ENCODE peak calls at places on chromosomes 1 and 21, in four cellular contexts. R is bronchial epithelial cell, B is NCI-H774, C is epithelial cell of esophagus. V is an unnamed sample.

GRCh38 chr1:175172503-175172902 is 20.1 kb downstream of the KIAA0040 start:
- DNase-seq in R (no peak), B (peak; percentile 75), C (no peak), V (no peak)

GRCh38 chr1:67746299-67746698 is 61.3 kb downstream of the GADD45A start:
- DNase-seq in R (no peak), B (no peak), C (no peak), V (no peak)

GRCh38 chr1:226248091-226248490 is 24.6 kb downstream of the MIXL1 start:
- DNase-seq in R (no peak), B (no peak), C (no peak), V (no peak)

GRCh38 chr1:24047101-24047459 is 64.9 kb downstream of the MYOM3 start:
- DNase-seq in R (peak; percentile 60), B (no peak), C (peak; percentile 63), V (peak; percentile 67)

GRCh38 chr1:115266729-115267421 is 71.2 kb downstream of the NGF start:
- DNase-seq in R (no peak), B (no peak), C (no peak), V (no peak)

GRCh38 chr1:34650090-34650489 is 104.8 kb upstream of the GJB5 start:
- DNase-seq in R (no peak), B (no peak), C (no peak), V (no peak)

GRCh38 chr21:24411429-24411828 is 1195.9 kb downstream of the MRPL39 start:
- DNase-seq in R (no peak), B (no peak), C (no peak), V (no peak)

GRCh38 chr1:28682840-28683239 is 14.3 kb downstream of the GMEB1 start:
- DNase-seq in R (peak; percentile 68), B (no peak), C (peak; percentile 75), V (no peak)

GRCh38 chr1:22753396-22754083 is 42.9 kb downstream of the EPHB2 start:
- DNase-seq in R (no peak), B (no peak), C (no peak), V (no peak)

GRCh38 chr1:207389728-207390464 is 64.2 kb upstream of the CR2 start:
- DNase-seq in R (peak; percentile 99), B (no peak), C (peak; percentile 94), V (peak; percentile 17)

GRCh38 chr1:53546409-53547155 is 87.4 kb downstream of the DMRTB1 start:
- DNase-seq in R (no peak), B (no peak), C (no peak), V (no peak)

GRCh38 chr21:46068516-46069079 is 29.3 kb upstream of the COL6A2 start:
- DNase-seq in R (no peak), B (no peak), C (no peak), V (no peak)

GRCh38 chr1:201226178-201226514 is 35.5 kb downstream of the IGFN1 start:
- DNase-seq in R (no peak), B (no peak), C (no peak), V (no peak)

GRCh38 chr1:41355356-41355755 is 5.9 kb upstream of the FOXO6 start:
- DNase-seq in R (no peak), B (no peak), C (no peak), V (no peak)

GRCh38 chr1:12434174-12434573 is 183.8 kb downstream of the DHRS3 start:
- DNase-seq in R (peak; percentile 73), B (no peak), C (peak; percentile 69), V (no peak)

GRCh38 chr1:40411294-40411693 is 37.8 kb downstream of the SMAP2 start:
- DNase-seq in R (peak; percentile 47), B (no peak), C (peak; percentile 83), V (peak; percentile 96)

GRCh38 chr1:39572379-39573096 is 4.1 kb downstream of the PABPC4 start:
- DNase-seq in R (no peak), B (no peak), C (no peak), V (no peak)

GRCh38 chr21:17775431-17776126 is 43.6 kb downstream of the C21orf91 start:
- DNase-seq in R (no peak), B (no peak), C (no peak), V (no peak)

GRCh38 chr1:155127105-155127671 is 488 bp upstream of the EFNA1 start:
- DNase-seq in R (peak; percentile 92), B (peak; percentile 52), C (peak; percentile 96), V (peak; percentile 74)

GRCh38 chr1:230173176-230173575 is 106.1 kb downstream of the GALNT2 start:
- DNase-seq in R (no peak), B (no peak), C (no peak), V (no peak)

GRCh38 chr1:39452540-39452939 is 38.9 kb upstream of the BMP8A start:
- DNase-seq in R (no peak), B (no peak), C (no peak), V (no peak)

GRCh38 chr1:53567458-53568250 is 108.5 kb downstream of the DMRTB1 start:
- DNase-seq in R (no peak), B (no peak), C (no peak), V (no peak)

GRCh38 chr1:24161270-24161669 is 18.3 kb upstream of the IL22RA1 start:
- DNase-seq in R (peak; percentile 20), B (no peak), C (peak; percentile 69), V (no peak)

GRCh38 chr1:43419627-43420425 is 30.1 kb downstream of the SZT2 start:
- DNase-seq in R (no peak), B (no peak), C (no peak), V (no peak)

GRCh38 chr21:42374457-42374856 is 8.1 kb upstream of the TFF1 start:
- DNase-seq in R (no peak), B (no peak), C (no peak), V (no peak)

GRCh38 chr1:199247891-199248290 is 609.1 kb downstream of the PTPRC start:
- DNase-seq in R (peak; percentile 88), B (no peak), C (peak; percentile 69), V (no peak)

GRCh38 chr1:178411756-178412399 is 84.9 kb downstream of the CLEC20A start:
- DNase-seq in R (no peak), B (no peak), C (no peak), V (no peak)

GRCh38 chr1:112603541-112603940 is 15.4 kb downstream of the ST7L start:
- DNase-seq in R (no peak), B (no peak), C (no peak), V (peak; percentile 68)

GRCh38 chr1:205670143-205670431 is 10.2 kb downstream of the SLC45A3 start:
- DNase-seq in R (no peak), B (no peak), C (no peak), V (no peak)

V was measured in trophoblast cell.